ENCODE peak calls at places on chromosomes 13 and 19, in five cellular contexts. Y is HepG2, X is K562, K is H1, D is GM12878. A is an unnamed sample.

GRCh38 chr13:106129273-106129672 is 406.2 kb downstream of the EFNB2 start:
- DNase-seq in Y (no peak), X (no peak), K (no peak), D (no peak), A (no peak)

GRCh38 chr19:28612275-28612769 is 600.6 kb downstream of the UQCRFS1 start:
- DNase-seq in Y (no peak), X (no peak), K (no peak), D (no peak), A (peak)

GRCh38 chr13:49348748-49349147 is 95.1 kb downstream of the CAB39L start:
- DNase-seq in Y (no peak), X (peak), K (peak), D (no peak), A (peak)

GRCh38 chr19:5691205-5691929 is 1.3 kb downstream of the RPL36 start:
- DNase-seq in Y (no peak), X (peak), K (no peak), D (no peak), A (no peak)

GRCh38 chr13:43132911-43133310 is 109.5 kb downstream of the DNAJC15 start:
- DNase-seq in Y (no peak), X (no peak), K (no peak), D (no peak), A (no peak)

GRCh38 chr13:44112700-44113329 is 233.1 kb downstream of the LACC1 start:
- DNase-seq in Y (no peak), X (no peak), K (no peak), D (no peak), A (no peak)

GRCh38 chr19:10416380-10417257 is 3.7 kb upstream of the PDE4A start:
- DNase-seq in Y (peak), X (peak), K (peak), D (peak), A (peak)

GRCh38 chr19:3656747-3657394 is 30.3 kb upstream of the CACTIN start:
- DNase-seq in Y (no peak), X (no peak), K (no peak), D (no peak), A (no peak)

GRCh38 chr19:49591731-49592485 is 926 bp downstream of the PRR12 start:
- DNase-seq in Y (no peak), X (peak), K (no peak), D (no peak), A (peak)

GRCh38 chr19:41328157-41328817 is 18.3 kb downstream of the CCDC97 start:
- DNase-seq in Y (no peak), X (no peak), K (no peak), D (no peak), A (no peak)

GRCh38 chr13:23889598-23890224 is 511 bp upstream of the MIPEP start:
- DNase-seq in Y (no peak), X (no peak), K (no peak), D (no peak), A (no peak)

GRCh38 chr19:3263866-3264265 is 39.4 kb downstream of the CELF5 start:
- DNase-seq in Y (no peak), X (no peak), K (no peak), D (no peak), A (no peak)

GRCh38 chr19:55173717-55174409 is 6.2 kb downstream of the SYT5 start:
- DNase-seq in Y (peak), X (peak), K (no peak), D (no peak), A (peak)

GRCh38 chr13:111901301-111901905 is 165.5 kb upstream of the SOX1 start:
- DNase-seq in Y (no peak), X (no peak), K (no peak), D (no peak), A (peak)

GRCh38 chr13:108561152-108561551 is 68.3 kb upstream of the MYO16 start:
- DNase-seq in Y (no peak), X (no peak), K (no peak), D (no peak), A (no peak)

GRCh38 chr13:31880849-31881494 is 141.6 kb downstream of the RXFP2 start:
- DNase-seq in Y (no peak), X (no peak), K (no peak), D (no peak), A (no peak)

GRCh38 chr19:32872391-32872790 is 2.8 kb upstream of the SLC7A9 start:
- DNase-seq in Y (no peak), X (no peak), K (no peak), D (no peak), A (no peak)

GRCh38 chr13:110116072-110116487 is 190.9 kb downstream of the COL4A1 start:
- DNase-seq in Y (peak), X (peak), K (no peak), D (no peak), A (peak)

GRCh38 chr19:18542936-18543813 is at the start of gene FKBP8:
- DNase-seq in Y (peak), X (peak), K (peak), D (no peak), A (peak)

GRCh38 chr13:28741080-28741479 is 22.3 kb upstream of the SLC46A3 start:
- DNase-seq in Y (no peak), X (no peak), K (no peak), D (no peak), A (no peak)

GRCh38 chr13:75818181-75819110 is 182.3 kb downstream of the LMO7 start:
- DNase-seq in Y (no peak), X (no peak), K (no peak), D (no peak), A (no peak)

GRCh38 chr13:95643471-95643813 is 1.1 kb downstream of the DZIP1 start:
- DNase-seq in Y (peak), X (no peak), K (no peak), D (no peak), A (no peak)

GRCh38 chr19:15962319-15962718 is 13.5 kb downstream of the OR10H4 start:
- DNase-seq in Y (no peak), X (peak), K (no peak), D (no peak), A (no peak)

GRCh38 chr13:33110713-33111413 is 94.6 kb downstream of the KL start:
- DNase-seq in Y (no peak), X (no peak), K (no peak), D (no peak), A (no peak)

GRCh38 chr19:18785179-18786124 is 5.7 kb downstream of the COMP start:
- DNase-seq in Y (peak), X (peak), K (no peak), D (no peak), A (peak)

GRCh38 chr19:38724380-38724854 is 19.9 kb downstream of the CAPN12 start:
- DNase-seq in Y (no peak), X (no peak), K (no peak), D (no peak), A (no peak)

GRCh38 chr13:69226427-69226826 is 881.2 kb upstream of the ATXN8OS start:
- DNase-seq in Y (no peak), X (no peak), K (no peak), D (no peak), A (no peak)

GRCh38 chr19:12331211-12331941 is 2.1 kb downstream of the ZNF563 start:
- DNase-seq in Y (peak), X (no peak), K (no peak), D (peak), A (peak)

GRCh38 chr19:38031423-38031770 is 124.4 kb downstream of the SIPA1L3 start:
- DNase-seq in Y (no peak), X (no peak), K (no peak), D (no peak), A (no peak)

GRCh38 chr13:23372264-23372905 is 61.1 kb downstream of the SACS start:
- DNase-seq in Y (no peak), X (no peak), K (no peak), D (no peak), A (no peak)

GRCh38 chr13:106118050-106118449 is 417.4 kb downstream of the EFNB2 start:
- DNase-seq in Y (no peak), X (no peak), K (no peak), D (no peak), A (no peak)

GRCh38 chr19:1862424-1863307 is 713 bp downstream of the KLF16 start:
- DNase-seq in Y (no peak), X (peak), K (no peak), D (no peak), A (peak)
- TF ChIP-seq CREB1 in Y (no peak), X (no peak), K (no peak), D (no peak), A (no peak)

GRCh38 chr13:25778808-25779207 is 273.0 kb downstream of the SHISA2 start:
- DNase-seq in Y (no peak), X (no peak), K (no peak), D (no peak), A (no peak)

GRCh38 chr13:25784119-25784518 is 267.7 kb downstream of the SHISA2 start:
- DNase-seq in Y (no peak), X (no peak), K (no peak), D (no peak), A (no peak)

GRCh38 chr13:25778302-25778701 is 273.5 kb downstream of the SHISA2 start:
- DNase-seq in Y (no peak), X (no peak), K (no peak), D (no peak), A (no peak)

GRCh38 chr13:25783076-25783475 is 268.7 kb downstream of the SHISA2 start:
- DNase-seq in Y (no peak), X (no peak), K (no peak), D (no peak), A (no peak)

DNA sequence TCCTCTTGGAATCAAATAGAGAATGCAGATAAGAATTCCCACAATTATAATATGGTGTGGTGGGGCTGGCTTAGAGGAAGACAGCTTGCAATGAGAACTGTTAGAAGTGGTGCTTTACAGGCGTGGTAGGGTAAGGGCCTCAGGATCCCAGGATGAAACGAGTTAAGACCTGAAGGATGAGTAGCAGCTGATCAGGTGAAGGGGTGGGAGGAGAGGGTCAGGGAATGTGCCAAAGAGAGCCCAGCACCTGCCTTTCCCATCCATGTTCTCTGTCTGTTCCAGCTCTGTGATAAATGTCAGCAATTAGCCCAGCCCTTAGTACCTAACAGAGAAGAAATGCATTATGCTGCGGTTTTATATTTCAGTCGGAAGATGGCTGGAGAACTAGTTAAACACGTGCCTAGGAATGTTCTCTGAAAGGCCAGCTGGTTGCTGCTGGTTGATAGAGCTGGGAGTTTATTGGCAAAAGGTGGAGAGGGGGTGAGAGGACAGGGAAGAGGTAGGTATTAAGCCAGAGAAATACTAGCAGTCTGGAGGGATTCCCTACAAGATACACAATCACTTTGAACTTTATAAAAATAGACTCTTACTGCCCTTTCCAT is 268.2 kb downstream of the SHISA2 start:
- DNase-seq in Y (no peak), X (no peak), K (no peak), D (no peak), A (no peak)
- TF ChIP-seq ATF3 in Y (no peak), X (no peak), K (no peak), D (no peak), A (no peak)

GRCh38 chr19:35960432-35960972 is 24.3 kb downstream of the LRFN3 start:
- DNase-seq in Y (no peak), X (no peak), K (no peak), D (no peak), A (no peak)

GRCh38 chr19:35959968-35960320 is 23.8 kb downstream of the LRFN3 start:
- DNase-seq in Y (no peak), X (no peak), K (no peak), D (no peak), A (peak)

GRCh38 chr19:35958660-35959039 is 22.5 kb downstream of the LRFN3 start:
- DNase-seq in Y (no peak), X (no peak), K (no peak), D (no peak), A (no peak)

GRCh38 chr19:35959040-35959967 is 23.1 kb downstream of the LRFN3 start:
- DNase-seq in Y (no peak), X (peak), K (no peak), D (no peak), A (peak)

GRCh38 chr19:35955881-35956634 is 19.9 kb downstream of the LRFN3 start:
- DNase-seq in Y (no peak), X (no peak), K (no peak), D (no peak), A (no peak)
- TF ChIP-seq CREB1 in Y (no peak), X (no peak), K (no peak), D (no peak), A (no peak)

GRCh38 chr13:97977376-97977705 is 23.9 kb downstream of the IPO5 start:
- DNase-seq in Y (no peak), X (no peak), K (no peak), D (no peak), A (no peak)
- TF ChIP-seq ATF3 in Y (no peak), X (no peak), K (no peak), D (no peak), A (no peak)

A was measured in WTC11.